ENCODE peak calls at places on chromosome 12, in ten cellular contexts. D, R, V, H, M, Y, S, B, X and G are unnamed samples. For H3K36me3, the result is how much of the 10 kb centered on the place peaks cover.

GRCh38 chr12:110444455-110444854 is 5.7 kb downstream of the ARPC3 start:
- DNase-seq in D (no peak), R (no peak), V (no peak), H (no peak), M (no peak), Y (no peak), S (no peak), B (no peak), X (no peak), G (no peak)

GRCh38 chr12:77830502-77830901 is at the start of gene NAV3:
- DNase-seq in D (no peak), R (no peak), V (no peak), H (no peak), M (no peak), Y (peak), S (no peak), B (no peak), X (no peak), G (no peak)

GRCh38 chr12:103085541-103085940 is 128.1 kb downstream of the ASCL1 start:
- DNase-seq in D (no peak), R (no peak), V (no peak), H (no peak), M (no peak), Y (no peak), S (no peak), B (no peak), X (no peak), G (no peak)

GRCh38 chr12:52947738-52948423 is 1.0 kb upstream of the KRT18 start:
- DNase-seq in D (no peak), R (peak), V (no peak), H (no peak), M (peak), Y (no peak), S (no peak), B (no peak), X (no peak), G (peak)

GRCh38 chr12:74412607-74413230 is 124.9 kb upstream of the ATXN7L3B start:
- DNase-seq in D (peak), R (peak), V (no peak), H (no peak), M (peak), Y (peak), S (no peak), B (no peak), X (peak), G (no peak)

GRCh38 chr12:117033382-117034045 is 65.7 kb downstream of the TESC start:
- DNase-seq in D (no peak), R (no peak), V (no peak), H (no peak), M (no peak), Y (no peak), S (no peak), B (no peak), X (no peak), G (no peak)

GRCh38 chr12:17286874-17287273 is 680.9 kb upstream of the LMO3 start:
- DNase-seq in D (no peak), R (no peak), V (no peak), H (no peak), M (no peak), Y (no peak), S (no peak), B (no peak), X (no peak), G (no peak)

GRCh38 chr12:62895351-62895750 is 39.6 kb downstream of the PPM1H start:
- DNase-seq in D (no peak), R (no peak), V (no peak), H (no peak), M (peak), Y (no peak), S (no peak), B (no peak), X (no peak), G (no peak)

GRCh38 chr12:2769866-2770533 is 24.8 kb upstream of the FKBP4 start:
- DNase-seq in D (peak), R (no peak), V (peak), H (no peak), M (no peak), Y (no peak), S (no peak), B (no peak), X (no peak), G (no peak)

GRCh38 chr12:6460751-6461371 is 9.0 kb downstream of the TAPBPL start:
- DNase-seq in D (no peak), R (no peak), V (no peak), H (no peak), M (no peak), Y (no peak), S (no peak), B (no peak), X (no peak), G (no peak)

GRCh38 chr12:49626169-49626835 is 2.9 kb downstream of the PRPF40B start:
- DNase-seq in D (no peak), R (no peak), V (peak), H (no peak), M (no peak), Y (no peak), S (no peak), B (no peak), X (no peak), G (peak)

GRCh38 chr12:119082496-119082895 is 96.2 kb upstream of the HSPB8 start:
- DNase-seq in D (no peak), R (no peak), V (no peak), H (no peak), M (no peak), Y (no peak), S (no peak), B (no peak), X (no peak), G (no peak)

GRCh38 chr12:44847403-44847802 is 28.7 kb downstream of the NELL2 start:
- DNase-seq in D (no peak), R (no peak), V (no peak), H (no peak), M (no peak), Y (no peak), S (no peak), B (no peak), X (no peak), G (no peak)

GRCh38 chr12:57479376-57480115 is at the start of gene ARHGAP9:
- DNase-seq in D (peak), R (no peak), V (no peak), H (no peak), M (no peak), Y (no peak), S (no peak), B (peak), X (no peak), G (no peak)

DNA sequence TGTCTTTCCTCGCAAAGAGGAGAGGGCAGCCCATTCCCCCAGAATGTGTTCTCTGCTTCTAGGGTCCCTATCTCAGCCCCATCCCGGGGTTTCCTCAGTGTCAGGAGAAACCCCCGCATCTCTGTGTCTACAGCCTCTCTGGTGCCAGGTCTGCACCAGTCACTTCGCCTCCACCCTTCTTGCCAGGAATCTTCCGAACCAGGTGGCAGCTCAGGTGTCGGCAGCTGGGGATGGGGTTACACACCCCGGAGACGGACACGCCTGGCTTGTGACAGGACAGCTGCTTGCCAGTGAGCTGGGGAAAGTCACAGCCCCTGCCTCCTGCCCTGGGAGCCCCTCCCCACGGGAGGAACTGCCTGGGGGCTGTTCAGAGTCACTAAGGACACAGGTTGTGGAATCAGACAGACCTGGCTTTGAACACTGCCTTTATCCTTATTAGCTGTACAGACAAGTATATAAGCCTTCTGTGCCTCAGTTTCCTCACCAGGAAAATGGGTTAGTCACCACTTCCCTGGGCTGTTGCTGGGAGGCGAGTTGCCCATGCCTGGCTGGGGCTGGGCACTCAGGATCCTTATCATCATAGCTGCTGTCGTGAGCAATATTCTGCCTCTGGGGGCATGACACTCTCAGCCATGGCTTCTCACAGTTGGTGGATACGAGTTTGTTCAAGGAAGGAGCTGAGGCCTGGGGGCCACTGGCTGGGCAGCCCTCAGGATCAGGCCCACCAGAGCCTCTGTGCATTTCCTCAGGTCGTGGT is 10.8 kb downstream of the HIP1R start:
- DNase-seq in D (no peak), R (no peak), V (no peak), H (no peak), M (no peak), Y (no peak), S (no peak), B (no peak), X (no peak), G (peak)
- H3K27ac ChIP-seq in D (no peak), R (no peak), V (no peak), H (no peak), M (no peak), Y (no peak), S (no peak), B (no peak), X (no peak), G (no peak)

DNA sequence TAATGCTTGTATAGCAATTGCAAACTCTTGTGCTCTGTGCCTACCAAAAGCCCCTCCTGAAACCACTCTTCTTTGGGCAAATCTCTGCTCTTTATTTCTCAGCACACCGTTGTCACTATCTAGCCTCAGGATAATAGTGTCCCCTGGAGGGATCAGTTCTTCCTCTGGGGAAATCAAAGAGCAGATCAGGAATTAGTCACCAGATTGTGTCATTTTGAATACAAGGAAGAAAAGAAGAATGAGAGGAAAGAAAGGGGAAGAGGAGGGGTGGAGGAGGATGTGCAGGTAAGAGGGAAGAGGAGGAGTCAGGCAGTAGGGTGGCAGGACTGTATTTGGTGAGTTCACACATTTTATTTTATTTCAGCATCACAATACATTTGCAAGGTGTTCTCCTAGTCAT is 256.4 kb downstream of the GRIN2B start:
- DNase-seq in D (no peak), R (peak), V (no peak), H (no peak), M (no peak), Y (no peak), S (no peak), B (no peak), X (no peak), G (no peak)
- H3K4me3 ChIP-seq in D (no peak), R (no peak), V (no peak), H (no peak), M (no peak), Y (no peak), S (no peak), B (no peak), X (no peak), G (no peak)

DNA sequence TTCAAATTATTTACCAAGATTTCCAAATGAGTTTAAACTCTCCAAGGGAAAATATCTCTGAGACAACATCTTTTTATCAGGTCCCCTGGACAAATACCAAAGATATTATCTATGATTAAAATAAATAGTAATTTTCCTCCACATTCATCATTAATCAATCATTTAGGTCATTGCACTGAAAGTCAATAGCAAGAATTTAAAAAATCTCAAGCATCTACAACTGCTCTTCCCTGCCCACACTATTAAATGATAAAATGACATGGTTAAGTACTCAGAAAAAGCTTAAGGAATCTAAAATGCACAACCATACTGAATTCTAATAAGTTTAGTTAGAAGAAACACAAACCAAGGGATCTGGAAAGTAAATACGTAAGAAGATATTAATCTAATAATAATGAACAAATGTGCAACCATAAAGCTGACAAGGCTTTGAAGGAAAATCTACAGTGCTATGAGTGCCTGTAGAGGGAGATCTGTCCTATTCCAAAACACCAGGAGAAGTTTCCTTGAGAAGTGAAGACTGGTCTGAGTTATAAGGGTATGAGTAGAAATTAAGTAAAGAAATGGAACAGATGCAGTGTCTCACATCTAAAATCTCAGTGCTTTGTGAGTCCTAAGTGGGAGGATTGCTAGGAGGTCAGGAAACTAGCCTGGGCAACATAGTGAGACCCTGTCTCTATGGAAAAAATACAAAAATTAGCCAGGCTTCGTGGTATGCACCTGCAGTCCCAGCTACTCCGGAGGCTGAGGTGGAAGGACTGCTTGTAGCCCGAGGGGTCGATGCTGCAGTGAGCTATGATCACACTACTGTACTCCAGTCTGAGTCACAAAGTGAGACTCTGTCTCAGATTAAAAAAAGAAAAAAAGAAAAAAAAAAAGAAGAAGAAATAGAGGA is 19.2 kb downstream of the INTS13 start:
- DNase-seq in D (no peak), R (no peak), V (no peak), H (no peak), M (no peak), Y (peak), S (no peak), B (no peak), X (no peak), G (no peak)
- H3K36me3 ChIP-seq in D (under half), R (under half), V (under half), H (under half), M (under half), Y (under half), S (under half), B (under half), X (under half), G (under half)

GRCh38 chr12:55746147-55746912 is 3.4 kb downstream of the GDF11 start:
- DNase-seq in D (no peak), R (no peak), V (no peak), H (no peak), M (no peak), Y (peak), S (no peak), B (no peak), X (no peak), G (no peak)
- H3K27ac ChIP-seq in D (no peak), R (peak), V (no peak), H (no peak), M (peak), Y (no peak), S (peak), B (no peak), X (peak), G (peak)